ENCODE peak calls at places on chromosomes 4 and X, in ten cellular contexts. C is A549, U is suprapubic skin, S is HCT116, H is GM12891, Y is uterus, W is testis, O is IMR-90, F is adrenal gland, I is breast epithelium. R is an unnamed sample.

GRCh38 chrX:153984351-153985178 is 12.0 kb downstream of the TMEM187 start:
- DNase-seq in C (no peak), U (no peak), S (no peak), H (no peak), Y (no peak), W (no peak), O (no peak), F (no peak), I (no peak), R (no peak)

GRCh38 chr4:75995727-75996126 is 5.0 kb upstream of the SDAD1 start:
- DNase-seq in C (no peak), U (no peak), S (peak; percentile 42), H (no peak), Y (no peak), W (no peak), O (peak; percentile 65), F (no peak), I (no peak), R (peak; percentile 4)

GRCh38 chr4:56323386-56323785 is 63.9 kb downstream of the AASDH start:
- DNase-seq in C (no peak), U (no peak), S (no peak), H (no peak), Y (no peak), W (no peak), O (peak; percentile 4), F (no peak), I (no peak), R (no peak)

GRCh38 chr4:99815597-99816011 is 1.0 kb upstream of the DAPP1 start:
- DNase-seq in C (no peak), U (no peak), S (peak; percentile 78), H (no peak), Y (no peak), W (no peak), O (peak; percentile 20), F (no peak), I (peak; percentile 29), R (no peak)

GRCh38 chr4:121155893-121156292 is 8.2 kb downstream of the TNIP3 start:
- DNase-seq in C (peak; percentile 8), U (no peak), S (no peak), H (no peak), Y (no peak), W (no peak), O (peak; percentile 94), F (no peak), I (no peak), R (peak; percentile 27)

GRCh38 chr4:122203407-122203806 is 51.3 kb downstream of the BLTP1 start:
- DNase-seq in C (no peak), U (no peak), S (no peak), H (no peak), Y (no peak), W (no peak), O (no peak), F (no peak), I (no peak), R (no peak)

GRCh38 chrX:46325312-46325877 is 219.8 kb downstream of the ZNF674 start:
- DNase-seq in C (peak; percentile 80), U (no peak), S (peak; percentile 86), H (no peak), Y (no peak), W (no peak), O (peak; percentile 52), F (peak; percentile 27), I (peak; percentile 18), R (peak; percentile 6)

GRCh38 chr4:79224777-79225104 is 101.1 kb downstream of the NAA11 start:
- DNase-seq in C (no peak), U (no peak), S (no peak), H (no peak), Y (no peak), W (no peak), O (no peak), F (no peak), I (no peak), R (no peak)

GRCh38 chr4:61923179-61923578 is 723.1 kb downstream of the ADGRL3 start:
- DNase-seq in C (no peak), U (no peak), S (no peak), H (no peak), Y (no peak), W (no peak), O (no peak), F (no peak), I (no peak), R (no peak)

GRCh38 chrX:1419545-1420355 is 27.8 kb upstream of the SLC25A6 start:
- DNase-seq in C (no peak), U (peak; percentile 61), S (no peak), H (no peak), Y (no peak), W (no peak), O (no peak), F (no peak), I (no peak), R (no peak)
- TF ChIP-seq POLR2A in C (no peak), U (no peak), S (no peak), H (no peak), Y (no peak), W (no peak), O (no peak), F (no peak), I (no peak), R (no peak)

DNA sequence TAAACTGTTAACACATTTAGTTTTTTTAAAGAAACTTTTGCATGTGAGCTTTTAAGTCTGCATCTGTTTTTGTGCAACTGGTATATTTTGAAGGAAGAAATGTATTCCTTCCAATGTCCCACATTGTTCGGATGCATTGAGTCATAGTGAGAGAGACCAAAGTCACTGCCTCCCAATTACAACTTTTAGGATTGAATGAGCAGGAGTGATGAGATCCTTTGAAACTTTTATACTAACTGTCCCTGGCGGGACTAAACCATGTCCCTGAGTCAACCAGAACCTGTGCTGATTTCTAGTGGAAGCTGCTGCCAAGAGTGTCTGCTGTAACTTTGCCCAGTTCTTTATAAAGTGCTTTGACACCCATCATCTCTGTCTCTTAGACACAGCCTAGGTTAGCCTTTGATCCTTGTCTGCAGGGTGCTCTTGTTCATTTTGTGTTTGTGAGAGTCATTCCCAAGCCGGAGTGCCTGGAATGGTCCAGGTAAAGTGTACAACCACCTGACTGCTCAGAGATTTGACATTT is 122.7 kb downstream of the ZNF518B start:
- DNase-seq in C (no peak), U (no peak), S (no peak), H (no peak), Y (no peak), W (no peak), O (no peak), F (no peak), I (no peak), R (no peak)
- TF ChIP-seq POLR2A in C (no peak), U (no peak), S (no peak), H (no peak), Y (no peak), W (no peak), O (no peak), F (no peak), I (no peak), R (no peak)

DNA sequence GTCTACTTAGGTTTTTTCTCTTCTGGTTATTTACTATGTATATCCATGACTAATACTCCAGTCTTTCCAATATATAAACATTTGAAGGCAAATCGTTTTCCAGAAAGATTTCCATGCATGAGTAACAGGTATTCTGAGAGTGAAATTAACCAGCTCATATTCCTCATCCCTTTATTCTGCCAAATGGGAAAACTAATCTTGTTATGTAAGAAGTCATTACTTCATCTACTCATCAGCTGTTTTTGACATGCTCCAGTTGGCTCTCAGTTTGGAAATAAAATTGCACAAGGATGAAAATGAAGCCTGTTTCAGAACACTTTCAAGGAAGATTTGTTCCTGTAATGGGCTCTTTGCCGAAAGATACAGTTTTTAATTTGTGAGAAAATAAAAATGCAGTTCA is 121.9 kb downstream of the KCTD8 start:
- DNase-seq in C (no peak), U (no peak), S (no peak), H (no peak), Y (no peak), W (no peak), O (no peak), F (no peak), I (no peak), R (no peak)
- TF ChIP-seq POLR2A in C (no peak), U (no peak), S (no peak), H (no peak), Y (no peak), W (no peak), O (no peak), F (no peak), I (no peak), R (no peak)

DNA sequence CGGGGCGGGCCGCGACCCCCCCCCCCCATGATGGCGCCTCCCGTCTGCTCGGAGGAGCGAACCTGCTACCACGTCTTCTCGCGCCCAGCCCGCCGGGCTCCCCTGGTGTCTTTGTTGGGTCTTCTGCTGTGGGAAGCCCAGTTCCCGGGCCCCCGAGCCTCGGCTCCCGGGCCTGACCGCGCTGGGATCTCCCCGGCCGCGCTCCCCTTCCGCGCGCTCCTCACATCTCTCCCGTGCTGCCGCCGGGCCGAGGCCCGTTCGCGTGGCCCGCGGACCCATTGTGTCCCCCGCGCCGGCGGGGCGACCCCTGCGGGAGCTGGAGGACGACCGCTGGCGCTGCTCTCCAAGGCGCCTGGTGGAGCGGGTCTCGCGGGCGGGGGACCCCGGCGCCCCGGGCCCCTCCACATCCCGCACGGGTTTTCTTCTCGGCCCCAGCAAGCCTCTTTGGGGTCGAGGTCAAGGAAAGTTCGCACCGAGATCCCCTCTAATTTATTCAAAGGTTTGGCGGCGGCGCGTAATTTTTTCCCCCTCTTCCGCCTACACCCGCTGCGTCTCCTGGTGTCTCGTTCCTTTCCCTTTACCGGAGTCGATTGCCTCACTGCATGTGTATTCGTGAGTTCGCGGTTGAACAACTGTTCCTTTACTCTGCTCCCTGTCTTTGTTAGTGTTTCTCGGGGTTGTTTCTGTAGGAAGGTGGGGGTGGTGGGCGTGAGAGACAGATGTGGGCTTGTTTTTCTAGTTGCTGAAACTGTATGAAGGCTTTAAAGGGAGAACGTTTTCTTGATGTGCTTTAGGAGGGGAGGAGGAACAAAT is 762 bp downstream of the SMAD1 start:
- DNase-seq in C (peak; percentile 21), U (peak; percentile 82), S (peak; percentile 16), H (peak; percentile 38), Y (peak; percentile 53), W (peak; percentile 54), O (peak; percentile 86), F (peak; percentile 55), I (peak; percentile 55), R (peak; percentile 21)
- TF ChIP-seq POLR2A in C (no peak), U (no peak), S (no peak), H (peak; percentile 19), Y (no peak), W (no peak), O (peak; percentile 42), F (peak; percentile 51), I (peak; percentile 30), R (no peak)